ENCODE peak calls at places on chromosomes 1 and 21, in seven cellular contexts. One of them, this sample, is unnamed.

GRCh38 chr1:56477164-56478111 is 101.9 kb downstream of the PLPP3 start:
- DNase-seq in activated T-cell treated with anti-CD3 and anti-CD28 coated beads for 1 hour: no peak
- DNase-seq in nephron progenitor cell: peak
- DNase-seq in body of pancreas: peak
- DNase-seq in heart right ventricle: peak
- DNase-seq in T-helper 2 cell: no peak
- DNase-seq in iris pigment epithelial cell: peak
- DNase-seq in this sample: no peak

GRCh38 chr1:116375165-116375883 is 2.3 kb downstream of the ATP1A1 start:
- DNase-seq in activated T-cell treated with anti-CD3 and anti-CD28 coated beads for 1 hour: no peak
- DNase-seq in nephron progenitor cell: no peak
- DNase-seq in body of pancreas: peak
- DNase-seq in heart right ventricle: no peak
- DNase-seq in T-helper 2 cell: peak
- DNase-seq in iris pigment epithelial cell: peak
- DNase-seq in this sample: no peak

GRCh38 chr1:116329524-116330341 is 43.3 kb upstream of the ATP1A1 start:
- DNase-seq in activated T-cell treated with anti-CD3 and anti-CD28 coated beads for 1 hour: no peak
- DNase-seq in nephron progenitor cell: no peak
- DNase-seq in body of pancreas: peak
- DNase-seq in heart right ventricle: no peak
- DNase-seq in T-helper 2 cell: no peak
- DNase-seq in iris pigment epithelial cell: no peak
- DNase-seq in this sample: no peak

GRCh38 chr1:235504122-235504493 is at the start of gene B3GALNT2:
- DNase-seq in activated T-cell treated with anti-CD3 and anti-CD28 coated beads for 1 hour: no peak
- DNase-seq in nephron progenitor cell: no peak
- DNase-seq in body of pancreas: no peak
- DNase-seq in heart right ventricle: no peak
- DNase-seq in T-helper 2 cell: no peak
- DNase-seq in iris pigment epithelial cell: no peak
- DNase-seq in this sample: no peak

GRCh38 chr1:20126041-20126805 is 6.9 kb upstream of the PLA2G2D start:
- DNase-seq in activated T-cell treated with anti-CD3 and anti-CD28 coated beads for 1 hour: no peak
- DNase-seq in nephron progenitor cell: no peak
- DNase-seq in body of pancreas: no peak
- DNase-seq in heart right ventricle: no peak
- DNase-seq in T-helper 2 cell: no peak
- DNase-seq in iris pigment epithelial cell: no peak
- DNase-seq in this sample: no peak

GRCh38 chr1:9233241-9233941 is 1.2 kb upstream of the H6PD start:
- DNase-seq in activated T-cell treated with anti-CD3 and anti-CD28 coated beads for 1 hour: no peak
- DNase-seq in nephron progenitor cell: no peak
- DNase-seq in body of pancreas: peak
- DNase-seq in heart right ventricle: peak
- DNase-seq in T-helper 2 cell: no peak
- DNase-seq in iris pigment epithelial cell: peak
- DNase-seq in this sample: no peak

GRCh38 chr21:28473530-28474225 is 519.0 kb downstream of the LTN1 start:
- DNase-seq in activated T-cell treated with anti-CD3 and anti-CD28 coated beads for 1 hour: no peak
- DNase-seq in nephron progenitor cell: no peak
- DNase-seq in body of pancreas: no peak
- DNase-seq in heart right ventricle: no peak
- DNase-seq in T-helper 2 cell: no peak
- DNase-seq in iris pigment epithelial cell: peak
- DNase-seq in this sample: no peak

GRCh38 chr1:156608981-156609380 is 7.7 kb upstream of the GPATCH4 start:
- DNase-seq in activated T-cell treated with anti-CD3 and anti-CD28 coated beads for 1 hour: peak
- DNase-seq in nephron progenitor cell: peak
- DNase-seq in body of pancreas: no peak
- DNase-seq in heart right ventricle: no peak
- DNase-seq in T-helper 2 cell: peak
- DNase-seq in iris pigment epithelial cell: no peak
- DNase-seq in this sample: peak

GRCh38 chr1:56376188-56376984 is 203.0 kb downstream of the PLPP3 start:
- DNase-seq in activated T-cell treated with anti-CD3 and anti-CD28 coated beads for 1 hour: no peak
- DNase-seq in nephron progenitor cell: no peak
- DNase-seq in body of pancreas: no peak
- DNase-seq in heart right ventricle: no peak
- DNase-seq in T-helper 2 cell: no peak
- DNase-seq in iris pigment epithelial cell: peak
- DNase-seq in this sample: peak

GRCh38 chr1:47559944-47560695 is 122.3 kb downstream of the FOXD2 start:
- DNase-seq in activated T-cell treated with anti-CD3 and anti-CD28 coated beads for 1 hour: no peak
- DNase-seq in nephron progenitor cell: no peak
- DNase-seq in body of pancreas: peak
- DNase-seq in heart right ventricle: no peak
- DNase-seq in T-helper 2 cell: no peak
- DNase-seq in iris pigment epithelial cell: no peak
- DNase-seq in this sample: no peak

GRCh38 chr1:10663668-10664035 is 132.8 kb downstream of the CASZ1 start:
- DNase-seq in activated T-cell treated with anti-CD3 and anti-CD28 coated beads for 1 hour: no peak
- DNase-seq in nephron progenitor cell: peak
- DNase-seq in body of pancreas: peak
- DNase-seq in heart right ventricle: peak
- DNase-seq in T-helper 2 cell: no peak
- DNase-seq in iris pigment epithelial cell: no peak
- DNase-seq in this sample: no peak

GRCh38 chr1:8560611-8561544 is 243.0 kb downstream of the SLC45A1 start:
- DNase-seq in activated T-cell treated with anti-CD3 and anti-CD28 coated beads for 1 hour: no peak
- DNase-seq in nephron progenitor cell: no peak
- DNase-seq in body of pancreas: peak
- DNase-seq in heart right ventricle: no peak
- DNase-seq in T-helper 2 cell: peak
- DNase-seq in iris pigment epithelial cell: peak
- DNase-seq in this sample: peak

GRCh38 chr1:17427696-17428660 is 11.5 kb downstream of the RCC2 start:
- DNase-seq in activated T-cell treated with anti-CD3 and anti-CD28 coated beads for 1 hour: no peak
- DNase-seq in nephron progenitor cell: no peak
- DNase-seq in body of pancreas: peak
- DNase-seq in heart right ventricle: peak
- DNase-seq in T-helper 2 cell: no peak
- DNase-seq in iris pigment epithelial cell: no peak
- DNase-seq in this sample: no peak

GRCh38 chr1:19651141-19651737 is 7.1 kb downstream of the NBL1 start:
- DNase-seq in activated T-cell treated with anti-CD3 and anti-CD28 coated beads for 1 hour: no peak
- DNase-seq in nephron progenitor cell: peak
- DNase-seq in body of pancreas: peak
- DNase-seq in heart right ventricle: peak
- DNase-seq in T-helper 2 cell: peak
- DNase-seq in iris pigment epithelial cell: peak
- DNase-seq in this sample: no peak

GRCh38 chr1:7630378-7630777 is 140.7 kb upstream of the VAMP3 start:
- DNase-seq in activated T-cell treated with anti-CD3 and anti-CD28 coated beads for 1 hour: no peak
- DNase-seq in nephron progenitor cell: no peak
- DNase-seq in body of pancreas: no peak
- DNase-seq in heart right ventricle: no peak
- DNase-seq in T-helper 2 cell: no peak
- DNase-seq in iris pigment epithelial cell: no peak
- DNase-seq in this sample: peak

This sample was measured in NCI-H2081.